ENCODE peak calls at places on chromosomes 13 and 19, in eight cellular contexts. P is HS-27A; V is Panc1; I is kidney epithelial cell; N is frontal cortex; Y is ecto neural progenitor cell; Q is activated CD4-positive, alpha-beta T cell treated with anti-CD3 and anti-CD28 coated beads, Interleukin-2, amount 50 U/mL, for 4 hours; A is NCI-H345. W is an unnamed sample.

GRCh38 chr13:35554972-35555623 is 78.6 kb upstream of the MAB21L1 start:
- DNase-seq in Q (no peak), P (no peak), I (no peak), V (no peak), A (no peak), N (no peak), Y (no peak), W (no peak)

GRCh38 chr13:69124996-69125395 is 982.6 kb upstream of the ATXN8OS start:
- DNase-seq in I (no peak), Y (no peak), N (no peak), V (no peak), Q (no peak), A (no peak), P (no peak), W (no peak)

GRCh38 chr19:40512473-40513344 is 45.9 kb downstream of the SPTBN4 start:
- DNase-seq in N (no peak), A (peak), V (no peak), Q (no peak), Y (peak), P (no peak), I (no peak), W (peak)

GRCh38 chr13:63299995-63300394 is 1884.3 kb upstream of the PCDH20 start:
- DNase-seq in V (no peak), A (no peak), I (no peak), Y (no peak), Q (no peak), N (no peak), P (no peak), W (no peak)

GRCh38 chr13:51805313-51805712 is 1.4 kb upstream of the DHRS12 start:
- DNase-seq in V (no peak), Y (no peak), N (no peak), A (no peak), Q (no peak), P (no peak), I (no peak), W (no peak)

GRCh38 chr19:30685601-30686000 is 313.4 kb downstream of the ZNF536 start:
- DNase-seq in A (no peak), P (no peak), Q (no peak), N (no peak), V (no peak), I (no peak), Y (no peak), W (no peak)

GRCh38 chr13:50527612-50528509 is 315.6 kb downstream of the DLEU7 start:
- DNase-seq in Y (no peak), V (no peak), Q (no peak), I (no peak), N (no peak), P (no peak), A (no peak), W (peak)

GRCh38 chr13:104289400-104289799 is 1223.2 kb upstream of the SLC10A2 start:
- DNase-seq in Q (no peak), Y (no peak), P (no peak), I (no peak), N (no peak), V (no peak), A (peak), W (no peak)

GRCh38 chr13:33690321-33690720 is 127.6 kb upstream of the RFC3 start:
- DNase-seq in Q (no peak), I (no peak), Y (no peak), N (no peak), A (no peak), V (no peak), P (no peak), W (no peak)

GRCh38 chr13:75771818-75772217 is 135.7 kb downstream of the LMO7 start:
- DNase-seq in V (no peak), Y (no peak), N (no peak), I (peak), Q (no peak), P (peak), A (no peak), W (no peak)

GRCh38 chr13:112842343-112842856 is 126.6 kb upstream of the MCF2L start:
- DNase-seq in I (no peak), P (no peak), V (no peak), Y (no peak), N (peak), Q (no peak), A (no peak), W (peak)

GRCh38 chr19:39351537-39352037 is 9.4 kb downstream of the SAMD4B start:
- DNase-seq in I (no peak), A (no peak), N (no peak), V (no peak), Q (no peak), Y (no peak), P (no peak), W (no peak)

GRCh38 chr19:16851031-16851712 is 22.0 kb downstream of the SIN3B start:
- DNase-seq in N (no peak), Y (no peak), A (no peak), Q (no peak), P (no peak), V (no peak), I (peak), W (no peak)

GRCh38 chr13:98978280-98978679 is 416 bp upstream of the DOCK9 start:
- DNase-seq in Q (no peak), V (peak), I (peak), P (peak), Y (no peak), A (no peak), N (no peak), W (no peak)

GRCh38 chr13:34176636-34177035 is 358.7 kb downstream of the RFC3 start:
- DNase-seq in P (no peak), A (no peak), V (no peak), Q (no peak), Y (no peak), N (no peak), I (no peak), W (no peak)

GRCh38 chr19:47490847-47491246 is 6.8 kb upstream of the KPTN start:
- DNase-seq in I (no peak), A (no peak), N (no peak), Q (no peak), V (no peak), Y (no peak), P (no peak), W (no peak)

GRCh38 chr13:107545946-107546502 is 669.3 kb downstream of the LIG4 start:
- DNase-seq in V (no peak), A (peak), Y (no peak), I (no peak), Q (no peak), P (no peak), N (no peak), W (no peak)

GRCh38 chr19:45931055-45931454 is 16.5 kb upstream of the NANOS2 start:
- DNase-seq in V (no peak), A (no peak), Y (no peak), Q (no peak), P (no peak), N (no peak), I (no peak), W (no peak)

GRCh38 chr19:36008336-36008978 is at the start of gene SYNE4:
- DNase-seq in Q (no peak), I (no peak), P (no peak), V (no peak), A (peak), Y (no peak), N (no peak), W (no peak)

GRCh38 chr19:1069009-1069779 is 2.2 kb downstream of the ARHGAP45 start:
- DNase-seq in Y (no peak), I (no peak), V (no peak), A (no peak), N (no peak), P (no peak), Q (peak), W (peak)

GRCh38 chr19:1065606-1066109 is 1.3 kb upstream of the ARHGAP45 start:
- DNase-seq in N (no peak), V (no peak), P (no peak), Q (no peak), I (peak), Y (no peak), A (no peak), W (no peak)

GRCh38 chr19:43624933-43625332 is 5.5 kb upstream of the ZNF428 start:
- DNase-seq in Q (peak), I (no peak), P (no peak), N (no peak), Y (peak), A (no peak), V (no peak), W (peak)

GRCh38 chr13:47930649-47931165 is 70.4 kb downstream of the SUCLA2 start:
- DNase-seq in P (no peak), V (no peak), A (no peak), N (no peak), Q (no peak), Y (no peak), I (no peak), W (no peak)

GRCh38 chr13:44578064-44578394 is 1.9 kb upstream of the TSC22D1 start:
- DNase-seq in A (peak), P (no peak), V (no peak), Q (no peak), Y (no peak), I (no peak), N (no peak), W (no peak)

W was measured in left ventricle myocardium superior.